ENCODE peak calls at places on chromosomes 5 and 9, in ten cellular contexts. A, O, Z, R, Q, N, L, E, D and V are unnamed samples.

GRCh38 chr5:14510156-14510734 is 71.3 kb upstream of the OTULINL start:
- DNase-seq in A (no peak), O (no peak), Z (no peak), L (no peak), Q (no peak), D (no peak), R (peak; percentile 62), N (no peak), E (no peak), V (no peak)

GRCh38 chr5:15694694-15695093 is 194.7 kb downstream of the FBXL7 start:
- DNase-seq in Z (no peak), R (no peak), L (no peak), D (no peak), E (no peak), Q (no peak), O (peak; percentile 65), N (no peak), A (no peak), V (no peak)

GRCh38 chr5:81942746-81943145 is 29.1 kb upstream of the ATG10 start:
- DNase-seq in O (no peak), Z (no peak), R (no peak), Q (no peak), D (no peak), L (no peak), N (no peak), A (no peak), E (no peak), V (no peak)

GRCh38 chr9:132042324-132042723 is 37.3 kb downstream of the MED27 start:
- DNase-seq in Q (no peak), Z (no peak), E (no peak), L (no peak), R (no peak), O (peak; percentile 95), D (no peak), N (peak; percentile 97), A (no peak), V (no peak)

GRCh38 chr5:9361835-9362234 is 184.0 kb downstream of the SEMA5A start:
- DNase-seq in N (peak; percentile 84), Z (no peak), L (no peak), O (peak; percentile 51), E (peak; percentile 17), D (peak; percentile 67), R (no peak), A (peak; percentile 96), Q (peak; percentile 60), V (peak; percentile 70)

GRCh38 chr5:132883261-132883834 is 9.9 kb downstream of the LEAP2 start:
- DNase-seq in Z (peak; percentile 60), D (peak; percentile 66), L (no peak), E (peak; percentile 53), O (peak; percentile 77), Q (peak; percentile 51), R (no peak), N (peak; percentile 81), A (peak; percentile 71), V (peak; percentile 39)

GRCh38 chr9:73155389-73155788 is 3.7 kb downstream of the ANXA1 start:
- DNase-seq in Q (no peak), Z (no peak), N (no peak), L (no peak), R (no peak), E (no peak), O (no peak), A (no peak), D (no peak), V (no peak)

GRCh38 chr9:133257398-133258053 is 17.5 kb downstream of the ABO start:
- DNase-seq in N (no peak), E (no peak), O (no peak), D (no peak), Z (no peak), R (peak; percentile 92), A (no peak), Q (no peak), L (no peak), V (peak; percentile 11)

GRCh38 chr5:36462295-36463021 is 143.9 kb upstream of the SLC1A3 start:
- DNase-seq in Z (no peak), A (no peak), E (no peak), D (no peak), N (no peak), O (no peak), R (no peak), Q (no peak), L (no peak), V (no peak)

GRCh38 chr5:36457511-36458260 is 148.7 kb upstream of the SLC1A3 start:
- DNase-seq in Z (no peak), N (peak; percentile 61), Q (no peak), L (no peak), O (peak; percentile 83), R (no peak), A (no peak), E (no peak), D (no peak), V (no peak)

GRCh38 chr5:36458746-36459145 is 147.7 kb upstream of the SLC1A3 start:
- DNase-seq in Q (no peak), D (no peak), Z (no peak), O (no peak), A (no peak), L (no peak), N (no peak), E (no peak), R (no peak), V (no peak)

DNA sequence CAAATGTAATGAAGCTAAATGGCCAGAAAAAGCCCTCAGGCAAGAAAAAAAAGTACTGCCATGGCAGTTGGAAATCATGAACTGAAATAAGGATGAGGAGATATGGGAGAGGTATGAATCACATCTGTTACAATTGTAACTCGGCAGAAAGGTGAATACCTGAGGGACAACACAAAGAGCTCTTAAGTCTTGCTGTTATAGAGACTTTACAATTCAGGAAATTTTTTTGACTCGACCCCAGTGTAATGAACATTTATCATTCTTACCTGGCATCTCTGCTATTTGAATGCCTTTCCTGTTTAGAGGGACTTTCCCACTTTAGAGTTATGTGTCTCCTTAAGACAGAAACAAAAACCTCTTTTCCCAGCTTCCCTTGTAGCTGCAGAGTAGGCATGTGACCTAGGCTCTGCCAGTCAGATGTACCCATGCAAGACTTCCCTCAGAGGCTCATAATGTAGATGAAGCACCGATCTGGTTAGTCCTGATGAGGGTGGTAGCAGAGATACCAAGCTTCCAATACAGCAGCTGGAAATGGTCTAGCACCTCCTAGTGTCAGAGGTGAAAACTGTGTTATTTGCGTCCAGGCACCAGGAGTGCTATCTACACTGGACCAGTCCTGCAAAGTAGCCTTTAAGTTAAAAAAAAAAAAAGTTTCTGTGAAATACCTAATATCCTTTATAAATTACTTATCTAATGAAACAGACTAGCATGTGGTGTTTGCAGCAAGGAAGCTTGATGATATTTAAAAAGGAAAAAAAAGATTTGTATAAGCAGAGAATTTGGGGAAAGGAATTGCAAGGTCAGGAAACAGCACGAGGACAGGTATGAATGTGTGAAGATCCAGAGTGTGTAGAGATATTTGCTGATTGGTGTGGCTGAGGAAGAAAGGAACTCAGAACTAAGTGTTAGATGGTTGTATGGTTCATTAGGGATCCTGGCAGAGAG is 146.9 kb upstream of the SLC1A3 start:
- DNase-seq in Q (no peak), D (no peak), L (no peak), N (no peak), O (no peak), A (peak; percentile 17), Z (peak; percentile 17), R (no peak), E (no peak), V (no peak)
- TF ChIP-seq CTCF in Q (no peak), D (no peak), L (no peak), N (peak; percentile 20), O (peak; percentile 14), A (peak; percentile 40), Z (peak; percentile 47), R (no peak), E (peak; percentile 44), V (peak; percentile 16)

GRCh38 chr9:114606068-114606467 is 5.0 kb upstream of the TMEM268 start:
- DNase-seq in R (no peak), Q (no peak), L (no peak), O (no peak), A (no peak), E (peak; percentile 30), Z (no peak), D (no peak), N (no peak), V (no peak)
- TF ChIP-seq CTCF in R (no peak), Q (no peak), L (no peak), O (peak; percentile 9), A (no peak), E (no peak), Z (no peak), D (no peak), N (no peak), V (no peak)

GRCh38 chr5:170424629-170425028 is 35.5 kb upstream of the KCNMB1 start:
- DNase-seq in Z (no peak), D (no peak), N (no peak), R (no peak), E (no peak), O (no peak), Q (no peak), L (no peak), A (no peak), V (no peak)

GRCh38 chr5:170429014-170429413 is 39.8 kb upstream of the KCNMB1 start:
- DNase-seq in A (no peak), N (peak; percentile 25), O (no peak), L (no peak), D (no peak), Q (no peak), R (no peak), Z (peak; percentile 15), E (peak; percentile 28), V (no peak)

GRCh38 chr5:170427672-170428236 is 38.6 kb upstream of the KCNMB1 start:
- DNase-seq in E (peak; percentile 70), Z (no peak), Q (no peak), O (peak; percentile 9), A (no peak), N (peak; percentile 17), R (no peak), D (no peak), L (no peak), V (no peak)

GRCh38 chr5:170426786-170427185 is 37.6 kb upstream of the KCNMB1 start:
- DNase-seq in Q (no peak), A (no peak), D (no peak), R (no peak), L (no peak), Z (no peak), O (no peak), N (no peak), E (peak; percentile 24), V (no peak)

DNA sequence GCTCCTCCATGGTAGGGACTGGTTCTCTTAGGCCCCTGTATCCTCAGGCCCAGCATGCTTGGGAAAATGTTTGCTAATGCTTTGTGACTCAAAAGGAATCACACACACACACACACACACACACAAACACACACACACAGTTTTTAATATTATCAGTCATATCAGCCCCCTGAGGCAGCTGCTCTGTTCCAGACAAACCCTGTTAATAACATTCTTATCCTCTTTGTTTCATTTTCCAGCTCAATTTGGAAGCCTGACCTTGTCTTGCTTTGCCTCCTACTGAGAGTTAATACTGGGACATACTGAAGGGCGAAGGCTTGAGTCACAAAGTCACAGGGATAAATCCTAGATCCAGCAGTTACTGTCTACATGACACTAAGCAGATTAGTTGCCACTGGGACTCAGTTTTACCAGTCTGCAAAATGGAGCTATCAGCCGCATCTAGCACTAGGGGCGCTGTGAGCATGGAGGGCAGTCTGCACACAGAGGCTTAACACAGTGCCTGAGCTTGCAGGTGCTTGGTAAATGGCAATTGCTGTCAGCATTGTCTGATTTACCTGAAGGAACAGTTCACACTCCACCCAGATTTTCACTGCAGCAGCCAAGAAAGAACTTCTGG is 37.1 kb upstream of the KCNMB1 start:
- DNase-seq in E (peak; percentile 40), R (no peak), N (no peak), A (peak; percentile 31), O (no peak), D (no peak), Z (no peak), L (no peak), Q (no peak), V (peak; percentile 43)
- TF ChIP-seq CTCF in E (peak; percentile 8), R (no peak), N (no peak), A (peak; percentile 61), O (no peak), D (no peak), Z (no peak), L (no peak), Q (no peak), V (peak; percentile 52)

GRCh38 chr5:149015126-149015525 is 47.7 kb downstream of the SH3TC2 start:
- DNase-seq in Q (no peak), D (no peak), R (no peak), A (no peak), E (no peak), N (no peak), O (no peak), L (no peak), Z (no peak), V (no peak)

GRCh38 chr5:149011084-149011483 is 51.8 kb downstream of the SH3TC2 start:
- DNase-seq in Q (no peak), O (peak; percentile 46), E (no peak), D (no peak), A (no peak), N (no peak), R (no peak), Z (peak; percentile 74), L (no peak), V (no peak)

GRCh38 chr5:149011731-149012130 is 51.1 kb downstream of the SH3TC2 start:
- DNase-seq in D (no peak), L (no peak), E (no peak), O (no peak), N (no peak), Z (no peak), R (no peak), Q (no peak), A (no peak), V (no peak)

GRCh38 chr5:149014634-149015033 is 48.2 kb downstream of the SH3TC2 start:
- DNase-seq in L (no peak), O (no peak), N (no peak), Q (no peak), Z (no peak), E (no peak), D (no peak), A (peak; percentile 14), R (no peak), V (no peak)

DNA sequence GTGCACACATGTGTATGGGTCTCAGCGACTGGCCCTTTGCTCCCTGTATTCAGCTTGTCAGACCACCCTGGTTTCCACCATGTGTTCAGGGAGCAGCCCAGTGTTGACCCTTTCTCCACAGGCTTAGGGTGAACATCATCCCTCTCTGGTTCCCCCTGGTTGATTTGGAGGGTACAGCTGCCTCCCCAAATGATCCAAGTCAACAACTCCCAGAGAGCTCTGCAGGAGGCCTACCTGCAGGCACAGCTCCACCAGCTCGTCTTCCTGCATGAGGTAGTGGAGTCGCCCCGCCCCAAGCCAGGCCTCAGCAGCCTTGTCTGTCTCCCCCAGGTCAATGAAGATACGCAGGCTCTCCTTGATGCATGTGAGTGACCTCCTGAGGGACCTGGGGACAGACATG is 50.5 kb downstream of the SH3TC2 start:
- DNase-seq in Q (no peak), O (no peak), A (no peak), N (no peak), Z (no peak), E (no peak), R (no peak), D (no peak), L (no peak), V (no peak)
- TF ChIP-seq CTCF in Q (no peak), O (no peak), A (no peak), N (no peak), Z (no peak), E (no peak), R (no peak), D (no peak), L (no peak), V (no peak)